ENCODE peak calls at places on chromosome 19, in six cellular contexts. Q is nephron progenitor cell, S is mammary epithelial cell, U is dorsolateral prefrontal cortex, V is WTC11, K is hepatocyte. N is an unnamed sample.

GRCh38 chr19:48628486-48629296 is 8.5 kb downstream of the DBP start:
- DNase-seq in Q (no peak), S (no peak), U (no peak), V (no peak), K (peak), N (no peak)

GRCh38 chr19:2887391-2887914 is 13.3 kb upstream of the ZNF57 start:
- DNase-seq in Q (no peak), S (peak), U (no peak), V (no peak), K (peak), N (no peak)

GRCh38 chr19:53870485-53870844 is 2.8 kb downstream of the MYADM start:
- DNase-seq in Q (peak), S (no peak), U (no peak), V (no peak), K (peak), N (no peak)

GRCh38 chr19:55024111-55024510 is 14.0 kb downstream of the GP6 start:
- DNase-seq in Q (no peak), S (no peak), U (no peak), V (no peak), K (no peak), N (no peak)

GRCh38 chr19:42285988-42286348 is 16.0 kb upstream of the PRR19 start:
- DNase-seq in Q (no peak), S (no peak), U (no peak), V (no peak), K (no peak), N (no peak)

GRCh38 chr19:13098291-13099072 is 4.2 kb downstream of the LYL1 start:
- DNase-seq in Q (no peak), S (no peak), U (no peak), V (no peak), K (no peak), N (no peak)

GRCh38 chr19:30457484-30457883 is 85.3 kb downstream of the ZNF536 start:
- DNase-seq in Q (no peak), S (no peak), U (no peak), V (no peak), K (no peak), N (no peak)

GRCh38 chr19:35774274-35775045 is 904 bp upstream of the ARHGAP33 start:
- DNase-seq in Q (no peak), S (no peak), U (no peak), V (no peak), K (no peak), N (no peak)

GRCh38 chr19:16878181-16878965 is 10.4 kb upstream of the F2RL3 start:
- DNase-seq in Q (no peak), S (no peak), U (no peak), V (no peak), K (no peak), N (no peak)

GRCh38 chr19:16386619-16387240 is 62.1 kb downstream of the KLF2 start:
- DNase-seq in Q (peak), S (peak), U (no peak), V (peak), K (peak), N (peak)

GRCh38 chr19:57103573-57104277 is 16.1 kb upstream of the USP29 start:
- DNase-seq in Q (peak), S (peak), U (peak), V (peak), K (peak), N (peak)

GRCh38 chr19:56015756-56016155 is 29.2 kb downstream of the NLRP5 start:
- DNase-seq in Q (peak), S (no peak), U (no peak), V (no peak), K (no peak), N (no peak)

GRCh38 chr19:55172741-55173140 is 6.3 kb upstream of the DNAAF3 start:
- DNase-seq in Q (no peak), S (peak), U (no peak), V (no peak), K (no peak), N (no peak)

GRCh38 chr19:32977269-32977668 is 5.2 kb downstream of the FAAP24 start:
- DNase-seq in Q (no peak), S (no peak), U (no peak), V (no peak), K (no peak), N (no peak)

GRCh38 chr19:5936308-5936980 is 22.4 kb downstream of the CAPS start:
- DNase-seq in Q (no peak), S (no peak), U (no peak), V (no peak), K (no peak), N (no peak)

DNA sequence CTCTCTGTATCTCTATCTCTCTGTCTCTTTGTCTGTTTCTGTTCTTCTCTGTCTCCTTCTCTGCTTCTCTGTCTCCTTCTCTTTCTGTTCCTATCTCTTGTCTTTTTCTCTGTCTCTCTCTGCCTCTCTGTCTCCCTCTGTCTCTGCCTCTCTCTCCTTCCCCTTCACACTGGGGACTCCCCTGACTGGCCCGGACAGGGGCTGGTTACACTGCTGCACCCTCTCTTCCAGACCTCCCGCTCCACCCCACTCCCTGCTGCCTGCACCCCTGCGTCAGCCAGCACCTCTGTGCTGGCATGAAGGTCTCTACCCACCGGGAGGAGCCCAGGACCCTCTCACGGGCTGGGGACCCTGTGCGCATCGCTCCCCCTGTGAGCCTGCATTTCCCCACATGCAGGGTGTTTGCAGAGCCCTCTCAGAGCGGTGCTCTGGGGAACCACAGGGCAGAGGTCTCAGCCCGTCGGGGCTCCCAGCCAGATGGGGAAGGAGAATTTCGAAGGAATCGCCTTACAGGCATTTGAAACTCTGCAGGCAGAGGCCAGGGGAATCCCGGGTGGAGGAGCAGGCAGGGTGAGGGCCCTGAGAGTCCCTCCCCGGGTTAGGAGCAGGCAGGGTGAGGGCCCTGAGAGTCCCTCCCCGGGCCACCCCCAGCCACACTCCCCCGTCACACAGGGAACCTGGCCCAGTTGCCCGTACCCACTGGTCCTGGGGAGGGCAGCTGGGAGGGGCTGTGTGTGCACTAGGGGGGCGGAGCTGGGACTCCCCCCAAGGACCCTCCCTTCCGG is 16.1 kb upstream of the TCF3 start:
- DNase-seq in Q (peak), S (no peak), U (no peak), V (no peak), K (peak), N (no peak)
- TF ChIP-seq CTCF in Q (no peak), S (no peak), U (no peak), V (no peak), K (no peak), N (no peak)

GRCh38 chr19:27872370-27872769 is 1340.6 kb downstream of the UQCRFS1 start:
- DNase-seq in Q (no peak), S (no peak), U (no peak), V (no peak), K (no peak), N (no peak)

GRCh38 chr19:27870293-27870692 is 1342.7 kb downstream of the UQCRFS1 start:
- DNase-seq in Q (no peak), S (no peak), U (no peak), V (no peak), K (no peak), N (no peak)

GRCh38 chr19:27865927-27866777 is 1346.8 kb downstream of the UQCRFS1 start:
- DNase-seq in Q (no peak), S (no peak), U (no peak), V (no peak), K (no peak), N (no peak)

GRCh38 chr19:27867981-27868380 is 1345.0 kb downstream of the UQCRFS1 start:
- DNase-seq in Q (no peak), S (no peak), U (no peak), V (no peak), K (no peak), N (no peak)
- TF ChIP-seq CTCF in Q (no peak), S (no peak), U (no peak), V (no peak), K (no peak), N (no peak)

GRCh38 chr19:15337202-15337601 is 4.9 kb upstream of the BRD4 start:
- DNase-seq in Q (no peak), S (no peak), U (no peak), V (no peak), K (no peak), N (no peak)
- TF ChIP-seq CTCF in Q (no peak), S (no peak), U (no peak), V (no peak), K (no peak), N (no peak)

GRCh38 chr19:39301562-39301961 is 5.4 kb downstream of the IFNL1 start:
- DNase-seq in Q (no peak), S (no peak), U (no peak), V (no peak), K (no peak), N (no peak)

GRCh38 chr19:39299404-39299803 is 3.2 kb downstream of the IFNL1 start:
- DNase-seq in Q (no peak), S (no peak), U (no peak), V (no peak), K (no peak), N (no peak)

GRCh38 chr19:39299832-39300231 is 3.6 kb downstream of the IFNL1 start:
- DNase-seq in Q (no peak), S (no peak), U (no peak), V (no peak), K (no peak), N (no peak)

GRCh38 chr19:39303373-39304184 is 7.4 kb downstream of the IFNL1 start:
- DNase-seq in Q (no peak), S (no peak), U (no peak), V (peak), K (peak), N (no peak)

DNA sequence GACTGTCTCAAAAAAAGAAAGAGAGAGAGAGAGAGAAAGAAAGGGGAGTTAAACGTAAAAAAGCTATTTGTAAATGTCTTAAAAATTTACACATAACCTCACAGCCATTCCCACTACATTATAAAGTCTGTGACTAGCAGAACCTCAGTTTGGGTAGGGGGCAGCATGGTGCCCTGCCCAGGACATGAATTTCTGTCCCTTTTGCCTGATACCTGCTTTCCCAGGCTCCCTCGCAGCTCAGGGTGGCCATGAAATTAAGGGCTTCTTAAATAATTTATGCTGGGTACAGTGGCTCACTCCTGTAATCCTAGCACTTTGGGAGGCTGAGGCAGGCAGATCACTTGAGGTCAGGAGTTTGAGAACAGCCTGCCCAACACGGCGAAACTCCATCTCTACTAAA is 4.8 kb downstream of the IFNL1 start:
- DNase-seq in Q (no peak), S (no peak), U (no peak), V (no peak), K (no peak), N (no peak)
- TF ChIP-seq CTCF in Q (no peak), S (no peak), U (no peak), V (no peak), K (no peak), N (no peak)

GRCh38 chr19:52541608-52542007 is 14.1 kb downstream of the ZNF808 start:
- DNase-seq in Q (no peak), S (no peak), U (no peak), V (no peak), K (no peak), N (no peak)
- TF ChIP-seq CTCF in Q (no peak), S (no peak), U (no peak), V (no peak), K (no peak), N (no peak)

GRCh38 chr19:8455018-8455417 is 10.2 kb downstream of the HNRNPM start:
- DNase-seq in Q (no peak), S (no peak), U (no peak), V (no peak), K (no peak), N (no peak)

GRCh38 chr19:8457209-8457608 is 12.4 kb downstream of the HNRNPM start:
- DNase-seq in Q (no peak), S (no peak), U (no peak), V (no peak), K (no peak), N (no peak)

GRCh38 chr19:8454218-8454617 is 9.4 kb downstream of the HNRNPM start:
- DNase-seq in Q (no peak), S (no peak), U (no peak), V (no peak), K (no peak), N (no peak)

GRCh38 chr19:8457802-8458201 is 13.0 kb downstream of the HNRNPM start:
- DNase-seq in Q (no peak), S (no peak), U (no peak), V (no peak), K (no peak), N (no peak)

GRCh38 chr19:8456064-8456463 is 11.3 kb downstream of the HNRNPM start:
- DNase-seq in Q (peak), S (no peak), U (no peak), V (peak), K (no peak), N (no peak)
- TF ChIP-seq CTCF in Q (no peak), S (no peak), U (no peak), V (no peak), K (no peak), N (peak)

N was measured in left ventricle myocardium inferior.